ENCODE peak calls at places on chromosome 1, in five cellular contexts. Q is neural crest cell; H is stimulated activated CD4-positive, alpha-beta T cell treated with anti-CD3 and anti-CD28 coated beads, TNF-alpha, amount 100 ng/mL, for 1 hour; D is type B pancreatic cell; K is body of pancreas. L is an unnamed sample.
A peak's percentile ranks its signal among the peaks of the same experiment; 100 is the strongest.

GRCh38 chr1:87686137-87686490 is 357.4 kb downstream of the LMO4 start:
- DNase-seq in D (no peak), K (no peak), H (no peak), Q (no peak), L (no peak)

GRCh38 chr1:58592521-58593134 is 15.6 kb upstream of the TACSTD2 start:
- DNase-seq in Q (no peak), D (no peak), H (no peak), K (peak; percentile 96), L (peak; percentile 76)

GRCh38 chr1:169288011-169288414 is 79.6 kb downstream of the NME7 start:
- DNase-seq in Q (no peak), H (no peak), K (no peak), D (no peak), L (no peak)

GRCh38 chr1:168343566-168343965 is 62.9 kb downstream of the TBX19 start:
- DNase-seq in H (no peak), D (no peak), Q (no peak), K (no peak), L (no peak)

GRCh38 chr1:33147275-33147996 is 34.4 kb downstream of the TRIM62 start:
- DNase-seq in D (no peak), Q (no peak), H (no peak), K (no peak), L (no peak)

GRCh38 chr1:169245706-169246105 is 121.9 kb downstream of the NME7 start:
- DNase-seq in K (no peak), H (no peak), Q (no peak), D (no peak), L (no peak)

GRCh38 chr1:243924188-243924587 is 74.1 kb upstream of the AKT3 start:
- DNase-seq in D (no peak), K (no peak), H (no peak), Q (no peak), L (no peak)

GRCh38 chr1:97745912-97746311 is 174.9 kb downstream of the DPYD start:
- DNase-seq in K (no peak), D (no peak), Q (no peak), H (no peak), L (no peak)

GRCh38 chr1:226064816-226065248 is 2.3 kb downstream of the H3-3A start:
- DNase-seq in H (no peak), Q (no peak), K (peak; percentile 73), D (no peak), L (no peak)

GRCh38 chr1:67100833-67101232 is 33.9 kb downstream of the C1orf141 start:
- DNase-seq in D (no peak), Q (no peak), K (no peak), H (no peak), L (no peak)

GRCh38 chr1:78715181-78715661 is 65.6 kb downstream of the IFI44 start:
- DNase-seq in D (no peak), Q (no peak), K (no peak), H (no peak), L (no peak)

GRCh38 chr1:37137018-37137417 is 102.7 kb upstream of the GRIK3 start:
- DNase-seq in H (no peak), D (no peak), Q (no peak), K (no peak), L (no peak)

GRCh38 chr1:11802616-11802972 is 3.2 kb downstream of the MTHFR start:
- DNase-seq in K (no peak), Q (no peak), D (no peak), H (no peak), L (no peak)

GRCh38 chr1:47513393-47513792 is 75.5 kb downstream of the FOXD2 start:
- DNase-seq in H (no peak), K (no peak), Q (no peak), D (no peak), L (no peak)

GRCh38 chr1:155859881-155860841 is 794 bp downstream of the SYT11 start:
- DNase-seq in D (no peak), K (peak; percentile 49), H (peak; percentile 8), Q (peak; percentile 50), L (peak; percentile 59)